ENCODE peak calls at places on chromosomes 5 and 9, in nine cellular contexts. R is AG04449; P is stimulated activated CD8-positive, alpha-beta memory T cell treated with anti-CD3 and anti-CD28 coated beads, Interleukin-12 subunit alpha, Interleukin-12 subunit beta, amount 100 ng/mL, for 1 hour; E is Ammon's horn; M is GM23248; L is ELR; X is AG08395; F is germinal center; C is M059J. I is an unnamed sample.

GRCh38 chr5:149283611-149284480 is 12.2 kb downstream of the AFAP1L1 start:
- DNase-seq in R (no peak), P (no peak), E (no peak), M (peak; percentile 73), L (no peak), X (peak; percentile 42), F (no peak), C (no peak), I (no peak)

GRCh38 chr5:132253008-132253441 is 4.5 kb upstream of the PDLIM4 start:
- DNase-seq in R (no peak), P (no peak), E (no peak), M (no peak), L (no peak), X (no peak), F (no peak), C (no peak), I (no peak)

GRCh38 chr5:35618297-35618636 is 604 bp downstream of the SPEF2 start:
- DNase-seq in R (no peak), P (no peak), E (no peak), M (no peak), L (peak; percentile 35), X (peak; percentile 25), F (no peak), C (peak; percentile 25), I (no peak)

GRCh38 chr9:90965141-90965910 is 163.7 kb downstream of the SYK start:
- DNase-seq in R (no peak), P (no peak), E (no peak), M (no peak), L (no peak), X (no peak), F (no peak), C (no peak), I (no peak)

GRCh38 chr5:28450997-28451396 is 1412.6 kb upstream of the CDH9 start:
- DNase-seq in R (no peak), P (no peak), E (no peak), M (no peak), L (no peak), X (no peak), F (no peak), C (no peak), I (no peak)

GRCh38 chr9:104293877-104294276 is 199.8 kb downstream of the SMC2 start:
- DNase-seq in R (no peak), P (no peak), E (no peak), M (no peak), L (no peak), X (no peak), F (no peak), C (no peak), I (no peak)

GRCh38 chr5:163838738-163839137 is 333.3 kb downstream of the MAT2B start:
- DNase-seq in R (peak; percentile 21), P (no peak), E (no peak), M (no peak), L (no peak), X (no peak), F (no peak), C (no peak), I (peak; percentile 18)

GRCh38 chr5:119270121-119270565 is 85.7 kb upstream of the TNFAIP8 start:
- DNase-seq in R (no peak), P (no peak), E (no peak), M (no peak), L (no peak), X (no peak), F (no peak), C (no peak), I (no peak)

GRCh38 chr5:113271015-113271414 is 163.8 kb downstream of the TSSK1B start:
- DNase-seq in R (no peak), P (no peak), E (no peak), M (peak; percentile 13), L (peak; percentile 20), X (no peak), F (no peak), C (no peak), I (peak; percentile 80)

I was measured in astrocyte.